ENCODE peak calls at places on chromosomes 13 and 19, in six cellular contexts. Z is T-helper 2 cell; R is adrenal gland; J is fibroblast of the conjunctiva; O is hypothalamus; C is stimulated activated CD8-positive, alpha-beta memory T cell treated with anti-CD3 and anti-CD28 coated beads, Interleukin-15, amount 100 ng/mL, for 1 hour. W is an unnamed sample.

GRCh38 chr13:32125221-32125621 is 93.6 kb downstream of the FRY start:
- DNase-seq in O (no peak), Z (no peak), J (peak), C (no peak), R (no peak), W (no peak)

GRCh38 chr19:47613165-47614146 is 4.5 kb downstream of the BICRA start:
- DNase-seq in R (no peak), Z (no peak), O (no peak), J (peak), C (no peak), W (peak)

GRCh38 chr19:18995804-18996241 is 37.5 kb downstream of the SUGP2 start:
- DNase-seq in Z (no peak), O (peak), J (peak), C (no peak), R (peak), W (peak)

GRCh38 chr19:2462635-2463421 is 6.1 kb upstream of the LMNB2 start:
- DNase-seq in C (no peak), J (peak), Z (no peak), R (peak), O (peak), W (peak)

GRCh38 chr19:33403221-33403972 is 29.9 kb downstream of the CEBPG start:
- DNase-seq in C (no peak), R (no peak), O (no peak), J (no peak), Z (no peak), W (no peak)

GRCh38 chr13:50375792-50376191 is 360.5 kb downstream of the KCNRG start:
- DNase-seq in C (no peak), Z (no peak), O (no peak), R (no peak), J (no peak), W (peak)

GRCh38 chr19:372306-372890 is 27.8 kb upstream of the MIER2 start:
- DNase-seq in R (no peak), O (peak), C (no peak), Z (no peak), J (peak), W (no peak)

GRCh38 chr19:39409886-39410619 is 2.4 kb upstream of the PLEKHG2 start:
- DNase-seq in R (peak), Z (peak), C (no peak), O (no peak), J (no peak), W (no peak)

GRCh38 chr19:46297700-46298476 is 1.0 kb downstream of the HIF3A start:
- DNase-seq in O (peak), Z (no peak), J (peak), C (no peak), R (peak), W (no peak)

GRCh38 chr19:30388327-30388726 is 16.1 kb downstream of the ZNF536 start:
- DNase-seq in C (no peak), J (no peak), R (no peak), O (no peak), Z (no peak), W (no peak)

GRCh38 chr19:45507864-45508680 is 793 bp downstream of the VASP start:
- DNase-seq in Z (peak), R (no peak), O (no peak), C (no peak), J (no peak), W (no peak)

GRCh38 chr19:39085392-39085791 is 1.2 kb downstream of the ACP7 start:
- DNase-seq in C (no peak), Z (no peak), O (no peak), R (no peak), J (no peak), W (no peak)

GRCh38 chr13:31081316-31081715 is 80.4 kb downstream of the HSPH1 start:
- DNase-seq in C (no peak), O (no peak), Z (no peak), R (no peak), J (no peak), W (no peak)

GRCh38 chr19:2487090-2487489 is 11.2 kb downstream of the GADD45B start:
- DNase-seq in O (no peak), C (no peak), Z (no peak), R (no peak), J (no peak), W (no peak)

GRCh38 chr19:23522431-23522830 is 127.2 kb upstream of the ZNF91 start:
- DNase-seq in O (no peak), R (no peak), J (no peak), Z (no peak), C (no peak), W (no peak)

GRCh38 chr19:30312582-30313352 is 59.4 kb upstream of the ZNF536 start:
- DNase-seq in J (no peak), Z (no peak), O (no peak), R (peak), C (no peak), W (no peak)

GRCh38 chr13:89832827-89833226 is 1514.7 kb upstream of the MIR17HG start:
- DNase-seq in R (no peak), Z (no peak), O (no peak), J (no peak), C (no peak), W (no peak)

GRCh38 chr13:74070065-74070464 is 64.1 kb downstream of the KLF12 start:
- DNase-seq in Z (peak), O (no peak), J (no peak), R (no peak), C (no peak), W (no peak)

GRCh38 chr19:53912653-53913052 is 3.6 kb downstream of the CACNG7 start:
- DNase-seq in C (no peak), O (no peak), R (no peak), Z (no peak), J (no peak), W (no peak)

GRCh38 chr19:926595-927043 is 784 bp downstream of the ARID3A start:
- DNase-seq in Z (no peak), R (peak), J (no peak), C (no peak), O (no peak), W (no peak)

GRCh38 chr13:96817336-96817941 is 176.8 kb downstream of the OXGR1 start:
- DNase-seq in R (no peak), C (no peak), O (no peak), Z (no peak), J (peak), W (no peak)

GRCh38 chr13:113746671-113747070 is 12.4 kb upstream of the TMEM255B start:
- DNase-seq in O (no peak), Z (no peak), C (no peak), J (no peak), R (no peak), W (no peak)

GRCh38 chr13:40204246-40204645 is 462.2 kb downstream of the FOXO1 start:
- DNase-seq in Z (no peak), R (no peak), J (no peak), C (no peak), O (no peak), W (no peak)

GRCh38 chr19:56751078-56751489 is 79.5 kb upstream of the ZNF835 start:
- DNase-seq in R (peak), Z (no peak), O (peak), C (no peak), J (no peak), W (no peak)

GRCh38 chr13:83168575-83168974 is 713.7 kb downstream of the SLITRK1 start:
- DNase-seq in Z (no peak), R (no peak), C (no peak), J (no peak), O (no peak), W (peak)

GRCh38 chr19:29712744-29713516 is 2.1 kb downstream of the C19orf12 start:
- DNase-seq in Z (no peak), O (no peak), J (no peak), C (no peak), R (no peak), W (no peak)

GRCh38 chr19:51293571-51294210 is 17.8 kb upstream of the IGLON5 start:
- DNase-seq in O (no peak), Z (no peak), C (no peak), R (no peak), J (no peak), W (no peak)

GRCh38 chr19:16772841-16773240 is 53.2 kb downstream of the NWD1 start:
- DNase-seq in R (no peak), J (no peak), C (no peak), Z (no peak), O (no peak), W (no peak)

GRCh38 chr13:74026753-74027152 is 107.5 kb downstream of the KLF12 start:
- DNase-seq in C (peak), O (no peak), R (no peak), Z (peak), J (no peak), W (no peak)

GRCh38 chr13:19644947-19645439 is 11.5 kb downstream of the MPHOSPH8 start:
- DNase-seq in Z (no peak), C (no peak), J (no peak), R (no peak), O (no peak), W (no peak)